ENCODE peak calls at places on chromosomes 3 and 15, in nine cellular contexts. B is activated CD4-positive, alpha-beta T cell treated with anti-CD3 and anti-CD28 coated beads, Interleukin-2, amount 50 U/mL, for 4 hours; J is Jurkat, Clone E6-1; W is activated T-cell treated with anti-CD3 and anti-CD28 coated beads, Interleukin-2, amount 50 U/mL, for 24 hours; O is activated naive CD8-positive, alpha-beta T cell treated with anti-CD3 and anti-CD28 coated beads, Interleukin-2, amount 50 U/mL, for 24 hours; K is HFFc6; R is NCI-H345; X is astrocyte of the cerebellum; D is stimulated activated CD8-positive, alpha-beta memory T cell treated with anti-CD3 and anti-CD28 coated beads, Interleukin-15, amount 100 ng/mL, for 1 hour. L is an unnamed sample.

GRCh38 chr3:127697531-127698240 is 24.9 kb downstream of the ABTB1 start:
- DNase-seq in B (peak), J (peak), W (peak), O (peak), K (peak), R (peak), X (peak), D (no peak), L (peak)

GRCh38 chr3:49602049-49602554 is 47.8 kb downstream of the BSN start:
- DNase-seq in B (no peak), J (no peak), W (no peak), O (no peak), K (no peak), R (no peak), X (no peak), D (no peak), L (no peak)

GRCh38 chr15:101578443-101578894 is 73.7 kb downstream of the TM2D3 start:
- DNase-seq in B (no peak), J (peak), W (no peak), O (peak), K (no peak), R (peak), X (no peak), D (no peak), L (peak)

GRCh38 chr15:36432162-36432561 is 147.3 kb upstream of the CDIN1 start:
- DNase-seq in B (no peak), J (no peak), W (no peak), O (no peak), K (peak), R (no peak), X (peak), D (no peak), L (no peak)

GRCh38 chr3:156685198-156685597 is 10.8 kb downstream of the TIPARP start:
- DNase-seq in B (no peak), J (no peak), W (no peak), O (no peak), K (peak), R (no peak), X (no peak), D (no peak), L (peak)

GRCh38 chr15:89837134-89837829 is 22.6 kb upstream of the ANPEP start:
- DNase-seq in B (no peak), J (peak), W (no peak), O (no peak), K (peak), R (no peak), X (no peak), D (no peak), L (no peak)

GRCh38 chr3:159185443-159186050 is 383.7 kb downstream of the MFSD1 start:
- DNase-seq in B (no peak), J (no peak), W (no peak), O (no peak), K (no peak), R (no peak), X (no peak), D (no peak), L (peak)

GRCh38 chr15:66224946-66225345 is 28.6 kb downstream of the MEGF11 start:
- DNase-seq in B (no peak), J (no peak), W (no peak), O (no peak), K (no peak), R (peak), X (no peak), D (no peak), L (no peak)

GRCh38 chr15:99143655-99144610 is 39.1 kb downstream of the SYNM start:
- DNase-seq in B (no peak), J (no peak), W (no peak), O (no peak), K (peak), R (no peak), X (no peak), D (no peak), L (no peak)

GRCh38 chr3:64053581-64053980 is 30.3 kb upstream of the PSMD6 start:
- DNase-seq in B (no peak), J (no peak), W (no peak), O (no peak), K (no peak), R (no peak), X (no peak), D (no peak), L (no peak)

GRCh38 chr15:68497206-68497910 is 65.4 kb upstream of the ITGA11 start:
- DNase-seq in B (no peak), J (no peak), W (no peak), O (no peak), K (no peak), R (no peak), X (no peak), D (no peak), L (no peak)

GRCh38 chr3:196684548-196685407 is 27.3 kb downstream of the CEP19 start:
- DNase-seq in B (peak), J (peak), W (peak), O (peak), K (peak), R (peak), X (no peak), D (peak), L (peak)

GRCh38 chr15:57654136-57654845 is 52.2 kb upstream of the POLR2M start:
- DNase-seq in B (no peak), J (no peak), W (no peak), O (no peak), K (peak), R (no peak), X (no peak), D (no peak), L (no peak)

GRCh38 chr15:101613130-101614000 is 38.8 kb downstream of the TM2D3 start:
- DNase-seq in B (no peak), J (no peak), W (no peak), O (no peak), K (peak), R (peak), X (no peak), D (no peak), L (no peak)

GRCh38 chr15:60346653-60347052 is 51.1 kb downstream of the ANXA2 start:
- DNase-seq in B (no peak), J (no peak), W (no peak), O (no peak), K (no peak), R (no peak), X (no peak), D (no peak), L (no peak)

GRCh38 chr15:81221449-81221848 is 24.8 kb downstream of the IL16 start:
- DNase-seq in B (no peak), J (no peak), W (no peak), O (no peak), K (no peak), R (no peak), X (no peak), D (no peak), L (no peak)

GRCh38 chr3:157999246-157999645 is 107.0 kb downstream of the SHOX2 start:
- DNase-seq in B (no peak), J (no peak), W (no peak), O (no peak), K (no peak), R (peak), X (no peak), D (no peak), L (no peak)

GRCh38 chr3:138881233-138881632 is 46.5 kb upstream of the PIK3CB start:
- DNase-seq in B (no peak), J (no peak), W (no peak), O (no peak), K (no peak), R (no peak), X (no peak), D (no peak), L (no peak)

GRCh38 chr15:72057548-72058091 is 60.3 kb downstream of the MYO9A start:
- DNase-seq in B (no peak), J (no peak), W (no peak), O (no peak), K (no peak), R (no peak), X (no peak), D (no peak), L (no peak)

GRCh38 chr15:70208332-70208731 is 110.6 kb upstream of the TLE3 start:
- DNase-seq in B (no peak), J (no peak), W (no peak), O (no peak), K (no peak), R (no peak), X (no peak), D (no peak), L (no peak)

GRCh38 chr3:78804251-78805037 is 963.4 kb downstream of the ROBO1 start:
- DNase-seq in B (no peak), J (no peak), W (no peak), O (no peak), K (peak), R (no peak), X (peak), D (no peak), L (no peak)

GRCh38 chr3:103440539-103441113 is 1005.8 kb downstream of the ZPLD1 start:
- DNase-seq in B (no peak), J (peak), W (no peak), O (no peak), K (no peak), R (no peak), X (no peak), D (no peak), L (peak)

GRCh38 chr3:133213942-133214341 is 175.8 kb downstream of the TMEM108 start:
- DNase-seq in B (no peak), J (no peak), W (no peak), O (no peak), K (no peak), R (no peak), X (no peak), D (no peak), L (no peak)

GRCh38 chr15:87681054-87681453 is 575.5 kb downstream of the NTRK3 start:
- DNase-seq in B (no peak), J (peak), W (no peak), O (no peak), K (no peak), R (no peak), X (no peak), D (no peak), L (peak)

GRCh38 chr3:5304789-5305680 is 117.5 kb downstream of the EDEM1 start:
- DNase-seq in B (peak), J (peak), W (peak), O (peak), K (peak), R (peak), X (peak), D (no peak), L (peak)

GRCh38 chr3:49531218-49531617 is 23.1 kb upstream of the BSN start:
- DNase-seq in B (no peak), J (no peak), W (no peak), O (no peak), K (no peak), R (no peak), X (no peak), D (no peak), L (no peak)

GRCh38 chr3:11390411-11391171 is 118.4 kb downstream of the ATG7 start:
- DNase-seq in B (no peak), J (no peak), W (no peak), O (no peak), K (no peak), R (no peak), X (no peak), D (no peak), L (no peak)

GRCh38 chr3:16741103-16741758 is 136.0 kb upstream of the DAZL start:
- DNase-seq in B (no peak), J (no peak), W (no peak), O (peak), K (peak), R (no peak), X (peak), D (no peak), L (no peak)

GRCh38 chr15:90004671-90005070 is 3.5 kb downstream of the ZNF710 start:
- DNase-seq in B (peak), J (no peak), W (no peak), O (no peak), K (peak), R (no peak), X (peak), D (no peak), L (no peak)

GRCh38 chr3:42270561-42270960 is 4.6 kb upstream of the CCK start:
- DNase-seq in B (no peak), J (no peak), W (no peak), O (no peak), K (no peak), R (peak), X (no peak), D (no peak), L (no peak)

L was measured in MM.1S.